ENCODE peak calls at places on chromosomes 7 and 10, in four cellular contexts. B is left cardiac atrium, V is HTR-8/SVneo, N is heart right ventricle. M is an unnamed sample.

GRCh38 chr7:137097111-137097510 is 228.7 kb downstream of the CHRM2 start:
- DNase-seq in B (no peak), V (no peak), N (no peak), M (no peak)

GRCh38 chr10:91347529-91347928 is 62.6 kb upstream of the HECTD2 start:
- DNase-seq in B (no peak), V (no peak), N (no peak), M (no peak)

GRCh38 chr10:30747633-30748032 is 118.1 kb upstream of the LYZL2 start:
- DNase-seq in B (no peak), V (peak; percentile 25), N (no peak), M (no peak)

GRCh38 chr7:135684134-135684533 is 21.8 kb downstream of the STMP1 start:
- DNase-seq in B (no peak), V (no peak), N (no peak), M (no peak)

GRCh38 chr7:134084488-134085144 is 42.5 kb upstream of the LRGUK start:
- DNase-seq in B (no peak), V (no peak), N (no peak), M (no peak)

GRCh38 chr7:149300751-149301150 is 38.8 kb downstream of the ZNF783 start:
- DNase-seq in B (no peak), V (no peak), N (no peak), M (no peak)

GRCh38 chr10:15436696-15437095 is 65.6 kb upstream of the FAM171A1 start:
- DNase-seq in B (no peak), V (no peak), N (no peak), M (peak; percentile 23)

GRCh38 chr7:119572541-119572940 is 700.4 kb upstream of the KCND2 start:
- DNase-seq in B (no peak), V (no peak), N (no peak), M (no peak)

GRCh38 chr10:113381906-113382562 is 170.8 kb upstream of the HABP2 start:
- DNase-seq in B (no peak), V (peak; percentile 39), N (peak; percentile 15), M (no peak)

GRCh38 chr7:121369462-121369861 is 26.6 kb downstream of the FAM3C start:
- DNase-seq in B (no peak), V (no peak), N (no peak), M (no peak)